ENCODE peak calls at places on chromosomes 7 and 10, in five cellular contexts. K is foreskin keratinocyte, C is cardiac muscle cell, Z is RWPE1, H is Peyer's patch. O is an unnamed sample.

GRCh38 chr7:11642841-11643240 is 189.2 kb downstream of the THSD7A start:
- DNase-seq in C (no peak), Z (no peak), H (no peak), K (no peak), O (no peak)

GRCh38 chr7:149027055-149027454 is 1.2 kb downstream of the PDIA4 start:
- DNase-seq in Z (no peak), H (no peak), C (no peak), K (no peak), O (no peak)

GRCh38 chr10:51861731-51862130 is 162.3 kb upstream of the CSTF2T start:
- DNase-seq in C (no peak), H (no peak), Z (no peak), K (no peak), O (peak)

GRCh38 chr10:101258179-101258885 is 29.1 kb upstream of the LBX1 start:
- DNase-seq in K (no peak), H (no peak), C (no peak), Z (peak), O (no peak)

GRCh38 chr7:17638727-17639126 is 301.6 kb downstream of the SNX13 start:
- DNase-seq in C (peak), Z (peak), K (peak), H (no peak), O (no peak)

GRCh38 chr10:101067356-101068083 is 5.7 kb downstream of the KAZALD1 start:
- DNase-seq in H (peak), C (peak), K (no peak), Z (peak), O (peak)

GRCh38 chr10:17992266-17992665 is 40.5 kb downstream of the SLC39A12 start:
- DNase-seq in C (no peak), K (no peak), H (no peak), Z (no peak), O (no peak)

GRCh38 chr7:34949356-34949755 is 87.9 kb downstream of the DPY19L1 start:
- DNase-seq in Z (no peak), H (no peak), K (no peak), C (peak), O (no peak)

GRCh38 chr10:71840177-71840711 is 10.8 kb downstream of the PSAP start:
- DNase-seq in Z (peak), C (peak), H (peak), K (peak), O (no peak)

GRCh38 chr10:43252166-43252784 is 14.6 kb downstream of the RASGEF1A start:
- DNase-seq in H (peak), C (no peak), K (no peak), Z (no peak), O (peak)

GRCh38 chr7:44767134-44767911 is 18.7 kb downstream of the ZMIZ2 start:
- DNase-seq in K (no peak), C (no peak), Z (no peak), H (no peak), O (no peak)

GRCh38 chr7:99699946-99700345 is 20.1 kb upstream of the CYP3A5 start:
- DNase-seq in K (no peak), H (peak), Z (no peak), C (no peak), O (no peak)

DNA sequence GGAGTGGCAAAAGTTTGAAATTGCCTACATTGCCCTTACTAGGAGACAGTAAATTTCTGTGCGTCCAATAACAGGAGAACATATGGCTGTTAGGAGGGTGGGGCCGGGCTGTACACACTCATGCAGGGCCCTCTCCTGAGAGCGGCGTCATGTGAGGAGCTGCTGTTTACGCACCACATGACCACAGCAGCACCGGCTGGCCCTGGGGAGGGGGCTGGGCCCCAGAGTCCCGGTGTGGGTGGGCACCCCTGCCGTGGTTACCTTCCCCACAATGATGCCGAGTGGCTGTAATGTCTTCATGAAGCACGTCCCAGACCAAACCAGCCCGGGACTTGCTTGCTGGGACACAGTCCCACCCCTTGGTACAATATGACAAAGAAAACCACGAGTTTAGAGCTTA is 308.7 kb downstream of the DNAJB6 start:
- DNase-seq in C (no peak), K (no peak), H (peak), Z (no peak), O (no peak)
- H3K27ac ChIP-seq in C (no peak), K (no peak), H (no peak), Z (no peak), O (no peak)

GRCh38 chr7:103113164-103113563 is 35.7 kb downstream of the NAPEPLD start:
- DNase-seq in H (no peak), C (peak), Z (peak), K (peak), O (no peak)
- TF ChIP-seq CTCF in H (no peak), C (no peak), Z (no peak), K (no peak), O (no peak)

DNA sequence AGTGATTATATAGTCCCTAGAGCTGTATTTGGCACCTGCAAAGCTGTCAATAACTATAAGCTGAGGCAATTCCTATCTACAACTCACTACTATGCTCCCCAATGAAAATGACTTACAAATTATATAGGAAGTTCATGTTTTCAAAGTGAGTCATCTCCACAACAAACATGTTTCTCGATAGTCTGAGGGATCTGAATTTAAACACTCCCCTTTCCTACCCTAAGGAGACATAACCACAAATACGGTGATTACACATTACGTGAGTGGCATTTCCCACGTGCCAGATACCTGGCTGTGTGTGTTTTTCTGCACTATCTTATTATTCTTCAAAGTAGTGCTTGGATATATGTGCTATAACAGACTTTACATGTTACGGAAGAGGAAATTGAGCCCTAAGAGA is 122.5 kb upstream of the C1QL3 start:
- DNase-seq in K (peak), C (peak), H (no peak), Z (peak), O (no peak)
- H3K27ac ChIP-seq in K (peak), C (no peak), H (no peak), Z (no peak), O (no peak)

GRCh38 chr7:40200791-40201190 is 66.0 kb downstream of the SUGCT start:
- DNase-seq in K (peak), Z (no peak), H (no peak), C (peak), O (no peak)

GRCh38 chr7:40194743-40195142 is 59.9 kb downstream of the SUGCT start:
- DNase-seq in Z (no peak), H (no peak), K (peak), C (peak), O (peak)

GRCh38 chr7:40202851-40203250 is 68.0 kb downstream of the SUGCT start:
- DNase-seq in K (no peak), Z (no peak), C (no peak), H (no peak), O (no peak)

GRCh38 chr7:40197527-40197926 is 62.7 kb downstream of the SUGCT start:
- DNase-seq in Z (no peak), K (no peak), C (no peak), H (no peak), O (no peak)

DNA sequence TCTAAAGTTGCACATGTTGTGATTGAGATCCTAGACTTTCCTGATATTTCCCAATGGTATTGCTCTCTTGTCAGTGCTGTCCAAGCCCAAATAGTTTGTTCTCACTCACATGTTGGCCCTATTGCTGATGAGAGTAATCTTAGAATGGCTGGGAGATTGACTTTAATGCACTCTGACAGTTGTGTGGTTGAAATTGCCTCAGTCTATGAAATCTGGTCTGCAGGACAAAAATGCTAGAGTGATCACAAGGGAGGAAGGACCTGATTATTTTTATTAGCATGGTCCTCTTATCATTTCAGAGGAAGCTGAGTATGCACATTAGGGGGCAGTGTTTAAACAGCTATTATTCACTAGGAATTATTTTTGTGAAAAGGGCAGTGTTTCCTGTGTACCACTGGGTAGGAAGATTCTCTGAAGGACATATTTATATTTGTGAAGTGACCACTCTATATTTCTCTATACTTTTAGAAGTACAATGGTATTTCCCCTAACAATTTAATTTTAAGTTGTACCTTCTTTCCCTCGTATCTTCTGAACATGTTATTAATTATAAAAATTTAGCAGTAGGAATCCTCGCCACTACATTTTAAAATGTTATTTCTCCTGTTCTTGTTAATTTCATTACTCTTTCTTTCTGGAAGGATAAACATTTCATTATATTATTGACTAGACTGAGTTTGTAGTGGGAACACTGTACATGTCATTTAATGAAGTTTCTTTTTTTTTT is 64.4 kb downstream of the SUGCT start:
- DNase-seq in H (no peak), K (no peak), Z (no peak), C (peak), O (no peak)
- TF ChIP-seq CTCF in H (no peak), K (peak), Z (peak), C (peak), O (no peak)

GRCh38 chr7:129493555-129493954 is 8.8 kb upstream of the SMKR1 start:
- DNase-seq in K (no peak), Z (no peak), C (peak), H (no peak), O (no peak)
- H3K27ac ChIP-seq in K (peak), Z (no peak), C (no peak), H (peak), O (no peak)

GRCh38 chr7:102072636-102073209 is 213.9 kb upstream of the SH2B2 start:
- DNase-seq in C (peak), Z (no peak), H (no peak), K (no peak), O (no peak)

GRCh38 chr7:102072003-102072402 is 214.7 kb upstream of the SH2B2 start:
- DNase-seq in C (no peak), K (no peak), Z (no peak), H (no peak), O (no peak)

GRCh38 chr7:102066476-102066875 is 220.2 kb upstream of the SH2B2 start:
- DNase-seq in Z (no peak), C (no peak), H (no peak), K (no peak), O (no peak)

GRCh38 chr7:102068846-102069245 is 217.8 kb upstream of the SH2B2 start:
- DNase-seq in H (no peak), Z (no peak), K (no peak), C (no peak), O (no peak)

GRCh38 chr7:102069913-102070629 is 216.6 kb upstream of the SH2B2 start:
- DNase-seq in K (no peak), H (no peak), Z (no peak), C (no peak), O (no peak)
- TF ChIP-seq CTCF in K (no peak), H (no peak), Z (no peak), C (no peak), O (no peak)

GRCh38 chr7:106061301-106061979 is 50.7 kb downstream of the SYPL1 start:
- DNase-seq in H (no peak), K (no peak), Z (no peak), C (no peak), O (no peak)
- H3K27ac ChIP-seq in H (peak), K (no peak), Z (peak), C (no peak), O (no peak)

GRCh38 chr10:124530816-124531215 is 69.2 kb downstream of the LHPP start:
- DNase-seq in K (no peak), Z (no peak), H (no peak), C (no peak), O (no peak)

GRCh38 chr10:124530215-124530665 is 68.6 kb downstream of the LHPP start:
- DNase-seq in K (peak), Z (peak), C (peak), H (peak), O (peak)

GRCh38 chr10:124532788-124533187 is 71.2 kb downstream of the LHPP start:
- DNase-seq in C (no peak), Z (no peak), H (no peak), K (no peak), O (no peak)

GRCh38 chr10:124533266-124533665 is 71.6 kb downstream of the LHPP start:
- DNase-seq in Z (no peak), H (no peak), K (no peak), C (no peak), O (no peak)

DNA sequence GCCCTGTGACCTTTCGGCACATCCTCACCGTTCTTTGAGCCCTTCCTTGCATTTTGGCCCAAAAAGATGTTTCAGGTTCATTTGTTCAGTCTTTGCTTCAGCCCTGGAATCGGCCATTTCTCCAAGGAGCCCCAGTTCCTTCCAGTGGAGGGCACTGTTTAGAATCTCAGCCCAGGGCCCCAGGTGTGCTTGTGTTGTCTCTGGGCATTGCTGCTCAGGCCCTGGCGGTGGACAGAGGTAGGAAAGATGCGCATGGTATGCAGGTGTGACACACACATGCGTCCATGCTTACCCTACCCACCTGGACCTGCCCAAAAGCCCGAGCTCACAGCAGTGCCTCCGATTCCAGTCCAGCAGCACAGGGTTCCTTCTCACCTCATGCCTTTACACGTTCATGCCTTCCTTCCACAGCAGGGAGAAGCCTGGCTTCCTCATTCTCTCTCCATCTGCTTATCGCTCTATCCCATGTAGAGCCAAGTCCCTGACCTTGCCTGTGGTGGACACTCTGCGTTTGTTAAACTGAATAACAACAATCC is 70.6 kb downstream of the LHPP start:
- DNase-seq in K (peak), Z (peak), C (no peak), H (peak), O (no peak)
- TF ChIP-seq CTCF in K (peak), Z (peak), C (peak), H (no peak), O (no peak)

GRCh38 chr10:33304553-33304952 is 29.9 kb downstream of the NRP1 start:
- DNase-seq in H (no peak), K (no peak), C (no peak), Z (no peak), O (no peak)
- H3K27ac ChIP-seq in H (no peak), K (no peak), C (no peak), Z (no peak), O (peak)

DNA sequence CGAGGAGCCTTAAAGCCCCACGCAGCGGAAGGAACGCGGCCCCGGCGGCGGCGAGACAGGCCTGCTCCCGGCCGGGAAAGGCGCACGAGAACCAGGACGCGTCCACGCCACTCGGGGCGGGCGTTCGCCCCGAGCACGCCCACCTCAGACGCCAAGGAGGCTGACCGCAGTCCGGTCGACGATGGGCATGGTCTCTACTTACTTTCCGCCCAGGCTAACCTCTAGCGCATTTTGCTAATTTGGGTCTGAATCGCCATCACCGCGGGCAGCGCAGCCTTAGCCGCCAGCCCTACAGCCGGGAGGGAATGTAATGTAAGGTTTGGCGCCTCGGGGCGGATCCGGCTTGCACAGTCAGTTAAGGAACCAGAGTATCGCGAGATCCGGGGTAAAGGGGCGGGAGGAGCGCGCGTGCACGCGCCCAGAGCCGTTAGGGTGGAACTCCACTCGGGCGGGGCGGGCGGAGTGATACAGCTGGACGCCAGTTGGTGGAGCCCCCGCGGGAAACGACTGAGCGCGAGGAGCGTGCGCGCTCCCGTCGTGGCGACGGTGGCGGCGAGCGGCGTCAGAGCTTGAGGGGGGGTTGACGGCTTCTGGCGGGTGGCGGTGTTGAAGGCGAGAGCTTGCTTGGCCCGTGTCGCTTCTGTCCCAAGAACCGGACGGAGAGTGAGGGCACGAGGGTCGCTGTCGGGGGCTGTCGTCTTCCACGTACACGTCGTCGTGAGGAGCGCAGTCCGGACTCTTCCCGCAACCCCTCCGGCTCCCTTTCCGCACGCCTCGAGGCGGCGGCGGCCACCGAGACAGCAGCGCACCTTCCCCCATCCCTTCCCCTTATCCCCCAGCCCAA is at the start of gene LUC7L2:
- DNase-seq in K (peak), C (peak), H (peak), Z (peak), O (peak)
- TF ChIP-seq CTCF in K (peak), C (no peak), H (no peak), Z (no peak), O (no peak)

O was measured in gastrocnemius medialis.